ENCODE peak calls at places on chromosomes 5 and 9, in ten cellular contexts. X is stimulated activated CD8-positive, alpha-beta memory T cell treated with anti-CD3 and anti-CD28 coated beads, Interleukin-4, amount 100 ng/mL, for 48 hours; L is H1; H is SW 1271; C is T-helper 22 cell; F is H9; N is ACHN; E is AG09319; J is AG08396; M is Panc1. R is an unnamed sample.

GRCh38 chr9:82273121-82273520 is 284.5 kb downstream of the SPATA31D1 start:
- DNase-seq in L (no peak), M (no peak), E (no peak), C (no peak), N (no peak), X (no peak), J (peak), H (no peak), F (no peak), R (no peak)

GRCh38 chr9:92870289-92870688 is 7.5 kb downstream of the ZNF484 start:
- DNase-seq in E (no peak), L (no peak), M (no peak), F (no peak), H (no peak), N (no peak), C (no peak), J (no peak), X (no peak), R (no peak)

GRCh38 chr9:16544842-16545241 is 325.6 kb downstream of the BNC2 start:
- DNase-seq in L (no peak), J (no peak), F (no peak), M (no peak), X (no peak), E (no peak), C (no peak), H (no peak), N (no peak), R (no peak)

GRCh38 chr9:77019010-77019809 is at the start of gene FOXB2:
- DNase-seq in X (peak), M (no peak), E (no peak), F (peak), H (no peak), L (peak), J (peak), N (no peak), C (no peak), R (no peak)

GRCh38 chr5:43560128-43560527 is 3.3 kb upstream of the PAIP1 start:
- DNase-seq in J (no peak), L (no peak), H (no peak), M (no peak), C (no peak), N (no peak), F (no peak), X (no peak), E (no peak), R (peak)

GRCh38 chr5:35876922-35877321 is 20.2 kb downstream of the IL7R start:
- DNase-seq in L (no peak), N (peak), E (no peak), C (no peak), M (no peak), F (no peak), X (no peak), H (peak), J (peak), R (peak)

GRCh38 chr5:83974151-83974822 is 253.6 kb upstream of the HAPLN1 start:
- DNase-seq in N (no peak), F (no peak), E (no peak), C (no peak), L (no peak), J (no peak), M (no peak), X (no peak), H (no peak), R (no peak)

GRCh38 chr5:63686938-63687337 is 275.3 kb downstream of the HTR1A start:
- DNase-seq in F (no peak), H (no peak), J (no peak), L (no peak), X (no peak), N (no peak), M (no peak), C (no peak), E (no peak), R (no peak)

GRCh38 chr5:139645495-139645871 is 2.7 kb upstream of the CXXC5 start:
- DNase-seq in C (no peak), J (no peak), E (no peak), L (no peak), X (no peak), H (no peak), M (no peak), N (no peak), F (no peak), R (no peak)